ENCODE peak calls at places on chromosomes 3 and 15, in eight cellular contexts. W is IMR-90; H is A549; V is ovary; G is body of pancreas; A is pancreas; Y is CD8-positive, alpha-beta T cell; Q is transverse colon. R is an unnamed sample.

GRCh38 chr15:43509002-43509922 is 8.1 kb upstream of the MAP1A start:
- DNase-seq in W (no peak), H (no peak), V (no peak), G (no peak), A (no peak), Y (no peak), Q (no peak), R (no peak)

GRCh38 chr3:172125963-172126403 is 86.6 kb downstream of the FNDC3B start:
- DNase-seq in W (peak; percentile 79), H (no peak), V (no peak), G (peak; percentile 55), A (no peak), Y (no peak), Q (peak; percentile 68), R (no peak)

GRCh38 chr3:177803495-177803894 is 606.2 kb upstream of the TBL1XR1 start:
- DNase-seq in W (no peak), H (no peak), V (no peak), G (no peak), A (no peak), Y (no peak), Q (no peak), R (no peak)

GRCh38 chr15:99124641-99125040 is 19.8 kb downstream of the SYNM start:
- DNase-seq in W (no peak), H (no peak), V (no peak), G (no peak), A (no peak), Y (no peak), Q (no peak), R (no peak)

GRCh38 chr3:49673131-49673714 is 928 bp upstream of the APEH start:
- DNase-seq in W (no peak), H (peak; percentile 35), V (no peak), G (no peak), A (no peak), Y (no peak), Q (peak; percentile 29), R (no peak)

GRCh38 chr3:180640987-180641386 is 38.3 kb downstream of the CCDC39 start:
- DNase-seq in W (no peak), H (no peak), V (no peak), G (no peak), A (no peak), Y (no peak), Q (no peak), R (no peak)

GRCh38 chr3:195154793-195155535 is 116.0 kb downstream of the XXYLT1 start:
- DNase-seq in W (peak; percentile 97), H (no peak), V (peak; percentile 92), G (peak; percentile 76), A (peak; percentile 90), Y (no peak), Q (peak; percentile 82), R (peak; percentile 23)

GRCh38 chr15:56492786-56493555 is 28.0 kb upstream of the MNS1 start:
- DNase-seq in W (no peak), H (no peak), V (no peak), G (no peak), A (no peak), Y (no peak), Q (no peak), R (no peak)

GRCh38 chr15:71304681-71305080 is 189.4 kb downstream of the THSD4 start:
- DNase-seq in W (no peak), H (no peak), V (no peak), G (no peak), A (no peak), Y (no peak), Q (no peak), R (no peak)

GRCh38 chr3:172289583-172289982 is 158.7 kb downstream of the GHSR start:
- DNase-seq in W (no peak), H (no peak), V (no peak), G (no peak), A (no peak), Y (no peak), Q (peak; percentile 20), R (no peak)

GRCh38 chr3:43858052-43858701 is 167.4 kb downstream of the ABHD5 start:
- DNase-seq in W (peak; percentile 63), H (no peak), V (no peak), G (no peak), A (no peak), Y (no peak), Q (no peak), R (no peak)

GRCh38 chr3:52817221-52817620 is 13.3 kb downstream of the ITIH4 start:
- DNase-seq in W (no peak), H (no peak), V (no peak), G (no peak), A (no peak), Y (no peak), Q (no peak), R (no peak)

GRCh38 chr15:98548172-98548971 is 100.0 kb upstream of the IGF1R start:
- DNase-seq in W (peak; percentile 73), H (peak; percentile 84), V (peak; percentile 80), G (peak; percentile 71), A (peak; percentile 86), Y (no peak), Q (peak; percentile 56), R (peak; percentile 50)

GRCh38 chr3:78804251-78805037 is 963.4 kb downstream of the ROBO1 start:
- DNase-seq in W (peak; percentile 48), H (no peak), V (no peak), G (no peak), A (no peak), Y (no peak), Q (no peak), R (no peak)

GRCh38 chr3:128190501-128190900 is 37.2 kb downstream of the EEFSEC start:
- DNase-seq in W (peak; percentile 57), H (no peak), V (no peak), G (no peak), A (no peak), Y (no peak), Q (no peak), R (no peak)

GRCh38 chr3:133280591-133280990 is 119.3 kb upstream of the BFSP2 start:
- DNase-seq in W (no peak), H (no peak), V (no peak), G (no peak), A (no peak), Y (no peak), Q (no peak), R (no peak)

GRCh38 chr3:148829926-148830325 is 2.3 kb downstream of the CPB1 start:
- DNase-seq in W (no peak), H (no peak), V (no peak), G (no peak), A (no peak), Y (no peak), Q (no peak), R (no peak)

GRCh38 chr3:177410734-177411133 is 213.5 kb upstream of the TBL1XR1 start:
- DNase-seq in W (no peak), H (no peak), V (no peak), G (peak; percentile 48), A (no peak), Y (no peak), Q (peak; percentile 26), R (no peak)

GRCh38 chr15:74783072-74783807 is 1.4 kb downstream of the CSK start:
- DNase-seq in W (peak; percentile 36), H (no peak), V (no peak), G (no peak), A (no peak), Y (no peak), Q (peak; percentile 59), R (no peak)

GRCh38 chr3:133832802-133833144 is 27.2 kb downstream of the SRPRB start:
- DNase-seq in W (no peak), H (no peak), V (no peak), G (no peak), A (no peak), Y (no peak), Q (no peak), R (no peak)

GRCh38 chr3:188573286-188573928 is 419.4 kb downstream of the LPP start:
- DNase-seq in W (no peak), H (no peak), V (no peak), G (no peak), A (no peak), Y (no peak), Q (no peak), R (no peak)

GRCh38 chr3:156383433-156384025 is 171.4 kb downstream of the SSR3 start:
- DNase-seq in W (no peak), H (no peak), V (no peak), G (no peak), A (no peak), Y (no peak), Q (no peak), R (no peak)

DNA sequence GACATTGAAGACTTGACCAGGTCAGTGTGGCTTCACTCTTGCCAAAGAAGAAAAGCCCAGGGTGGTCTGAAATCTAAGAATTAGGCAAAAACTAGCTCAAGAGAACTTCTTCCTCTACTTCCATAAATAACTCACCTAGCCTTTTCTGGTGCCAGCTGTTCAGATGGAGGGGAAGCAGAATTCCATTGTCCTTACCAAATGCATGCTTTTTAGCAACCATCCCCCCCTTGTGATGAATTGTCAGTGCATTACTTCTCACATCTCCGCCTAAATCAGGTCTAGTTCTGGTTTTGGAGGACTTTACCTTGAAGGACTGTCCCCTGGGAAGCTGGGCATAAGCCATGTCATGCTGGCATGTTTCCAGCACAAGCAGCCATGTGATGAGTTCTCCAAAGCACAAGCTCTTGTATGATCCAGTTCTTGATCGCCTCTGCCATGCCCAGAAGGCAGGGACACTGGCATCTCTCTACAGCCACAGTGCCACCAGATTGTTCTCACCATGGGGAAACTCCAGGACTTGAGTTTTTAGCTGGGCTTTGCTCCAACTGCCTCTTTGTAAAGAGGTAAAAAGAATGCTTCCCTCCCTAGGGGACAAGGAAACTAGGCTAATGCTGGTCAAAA is 96.4 kb upstream of the IL12A start:
- DNase-seq in W (no peak), H (no peak), V (no peak), G (peak; percentile 13), A (no peak), Y (no peak), Q (no peak), R (no peak)
- H3K27ac ChIP-seq in W (peak overlapping the region; percentile 71), H (no peak overlapping the region), V (no peak overlapping the region), G (no peak overlapping the region), A (no peak overlapping the region), Y (no peak overlapping the region), Q (no peak overlapping the region), R (peak overlapping the region; percentile 81)

DNA sequence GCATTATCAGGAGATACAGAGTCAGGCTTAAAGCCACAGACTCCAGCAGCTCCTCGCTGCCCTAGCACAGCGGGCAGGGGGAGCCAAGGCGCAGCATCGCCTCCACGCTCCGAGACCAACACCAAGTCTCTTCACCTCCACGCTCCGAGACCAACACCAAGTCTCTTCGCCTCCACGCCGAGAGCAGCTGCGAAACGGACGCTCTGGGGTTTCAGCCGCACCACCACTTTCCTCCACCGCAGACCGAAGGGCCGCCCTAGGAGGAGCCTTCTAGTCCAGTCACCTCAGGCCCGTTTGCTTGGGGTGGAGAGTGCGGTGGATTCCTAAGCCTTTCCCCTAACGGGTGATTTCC is 678 bp downstream of the DMXL2 start:
- DNase-seq in W (peak; percentile 57), H (peak; percentile 76), V (peak; percentile 25), G (peak; percentile 48), A (peak; percentile 71), Y (peak; percentile 7), Q (peak; percentile 49), R (peak; percentile 22)
- H3K27ac ChIP-seq in W (peak overlapping the region; percentile 75), H (peak overlapping the region; percentile 91), V (peak overlapping the region; percentile 79), G (peak overlapping the region; percentile 75), A (peak overlapping the region; percentile 41), Y (no peak overlapping the region), Q (peak overlapping the region; percentile 88), R (peak overlapping the region; percentile 75)

GRCh38 chr15:70100495-70101331 is 3.0 kb upstream of the TLE3 start:
- DNase-seq in W (peak; percentile 39), H (peak; percentile 58), V (peak; percentile 76), G (peak; percentile 44), A (peak; percentile 85), Y (peak; percentile 46), Q (peak; percentile 71), R (no peak)
- H3K27ac ChIP-seq in W (no peak overlapping the region), H (peak overlapping the region; percentile 77), V (peak overlapping the region; percentile 6), G (peak overlapping the region; percentile 31), A (peak overlapping the region; percentile 22), Y (no peak overlapping the region), Q (peak overlapping the region; percentile 79), R (no peak overlapping the region)

GRCh38 chr3:16908408-16908807 is 23.7 kb downstream of the PLCL2 start:
- DNase-seq in W (no peak), H (no peak), V (no peak), G (no peak), A (no peak), Y (no peak), Q (no peak), R (no peak)
- H3K27ac ChIP-seq in W (no peak overlapping the region), H (no peak overlapping the region), V (no peak overlapping the region), G (no peak overlapping the region), A (no peak overlapping the region), Y (no peak overlapping the region), Q (no peak overlapping the region), R (no peak overlapping the region)